ENCODE peak calls at places on chromosomes 7 and 10, in ten cellular contexts. H is right cardiac atrium; F is effector memory CD4-positive, alpha-beta T cell; J is PC-3; Q is heart left ventricle; M is CD4-positive, alpha-beta memory T cell; T is Peyer's patch; C is lower lobe of right lung; V is breast epithelium; A is pancreas. S is an unnamed sample.

GRCh38 chr10:46555713-46556514 is 544 bp downstream of the GPRIN2 start:
- DNase-seq in J (no peak), M (no peak), A (peak; percentile 67), T (peak; percentile 84), H (peak; percentile 64), Q (peak; percentile 22), V (peak; percentile 57), F (no peak), C (peak; percentile 73), S (peak; percentile 66)

GRCh38 chr10:13003004-13003403 is 1.5 kb upstream of the CCDC3 start:
- DNase-seq in M (no peak), V (no peak), J (peak; percentile 46), H (no peak), Q (no peak), T (no peak), C (no peak), A (no peak), F (no peak), S (no peak)

GRCh38 chr10:71708301-71708703 is 11.3 kb downstream of the C10orf105 start:
- DNase-seq in J (peak; percentile 44), M (peak; percentile 51), H (peak; percentile 88), C (peak; percentile 77), A (peak; percentile 49), V (no peak), F (peak; percentile 42), Q (peak; percentile 62), T (peak; percentile 78), S (no peak)

GRCh38 chr7:22477876-22478450 is 22.0 kb downstream of the STEAP1B start:
- DNase-seq in F (no peak), M (no peak), J (no peak), A (no peak), H (no peak), C (no peak), T (no peak), V (no peak), Q (no peak), S (no peak)

GRCh38 chr10:110305767-110306451 is 1.2 kb upstream of the SMNDC1 start:
- DNase-seq in Q (peak; percentile 32), A (no peak), T (no peak), V (no peak), F (peak; percentile 41), J (peak; percentile 83), H (peak; percentile 52), C (no peak), M (peak; percentile 80), S (no peak)

GRCh38 chr10:3783721-3784432 is 1.1 kb downstream of the KLF6 start:
- DNase-seq in V (peak; percentile 80), F (no peak), A (peak; percentile 73), T (peak; percentile 68), C (no peak), J (peak; percentile 70), Q (peak; percentile 77), M (peak; percentile 77), H (peak; percentile 85), S (peak; percentile 89)

GRCh38 chr10:122500194-122500593 is 38.8 kb downstream of the HTRA1 start:
- DNase-seq in Q (no peak), A (no peak), J (no peak), C (no peak), T (no peak), H (no peak), M (no peak), V (no peak), F (no peak), S (no peak)

GRCh38 chr10:129774082-129774735 is 189.9 kb downstream of the EBF3 start:
- DNase-seq in T (peak; percentile 33), V (no peak), Q (peak; percentile 16), J (no peak), F (no peak), C (peak; percentile 31), A (no peak), M (no peak), H (no peak), S (peak; percentile 54)

GRCh38 chr10:7233259-7233991 is 177.4 kb downstream of the SFMBT2 start:
- DNase-seq in A (no peak), V (peak; percentile 82), M (no peak), F (no peak), C (no peak), Q (no peak), T (no peak), H (no peak), J (peak; percentile 47), S (no peak)

GRCh38 chr7:22064816-22065215 is 119.1 kb upstream of the CDCA7L start:
- DNase-seq in Q (no peak), J (no peak), V (no peak), T (no peak), F (no peak), M (no peak), A (no peak), C (no peak), H (no peak), S (no peak)

GRCh38 chr10:49611166-49611814 is 1.2 kb downstream of the SLC18A3 start:
- DNase-seq in H (no peak), Q (no peak), A (no peak), F (no peak), T (peak; percentile 36), V (peak; percentile 38), C (no peak), M (no peak), J (no peak), S (peak; percentile 52)

GRCh38 chr7:41481353-41481752 is 221.5 kb downstream of the INHBA start:
- DNase-seq in C (no peak), M (no peak), A (no peak), T (no peak), J (no peak), F (no peak), Q (no peak), H (no peak), V (no peak), S (no peak)

DNA sequence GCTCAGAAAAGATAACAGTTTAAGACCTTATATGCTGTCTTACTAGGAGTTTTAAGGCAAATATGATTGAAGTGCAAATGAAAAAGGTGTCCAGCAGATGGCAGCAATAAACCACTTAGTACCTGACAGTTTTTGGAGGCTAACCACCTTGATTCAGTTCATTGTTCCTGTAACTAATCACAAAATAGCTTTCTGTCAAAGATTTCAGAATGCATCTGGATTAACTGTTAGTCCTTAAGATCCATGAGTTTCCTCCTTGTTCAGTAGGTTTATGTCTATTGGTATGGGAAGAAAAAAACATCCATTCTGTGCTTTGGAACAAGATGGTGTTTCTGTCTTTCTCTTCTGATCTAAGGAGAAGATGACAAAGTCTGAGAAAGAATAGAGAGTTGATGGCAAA is 46.6 kb downstream of the CCSER2 start:
- DNase-seq in H (no peak), A (no peak), C (no peak), V (no peak), M (peak; percentile 51), F (no peak), J (peak; percentile 75), Q (no peak), T (no peak), S (no peak)
- H3K27ac ChIP-seq in H (no peak overlapping the region), A (no peak overlapping the region), C (no peak overlapping the region), V (no peak overlapping the region), M (no peak overlapping the region), F (no peak overlapping the region), J (no peak overlapping the region), Q (no peak overlapping the region), T (no peak overlapping the region), S (no peak overlapping the region)

GRCh38 chr7:134828361-134828760 is 48.9 kb downstream of the CALD1 start:
- DNase-seq in C (no peak), M (no peak), Q (no peak), V (no peak), F (no peak), H (no peak), T (no peak), A (no peak), J (no peak), S (no peak)
- H3K27ac ChIP-seq in C (no peak overlapping the region), M (no peak overlapping the region), Q (peak overlapping the region; percentile 75), V (peak overlapping the region; percentile 56), F (no peak overlapping the region), H (no peak overlapping the region), T (peak overlapping the region; percentile 45), A (no peak overlapping the region), J (no peak overlapping the region), S (peak overlapping the region; percentile 81)

GRCh38 chr7:970744-971143 is 4.6 kb downstream of the COX19 start:
- DNase-seq in T (no peak), H (no peak), A (no peak), Q (no peak), C (no peak), F (no peak), V (no peak), J (no peak), M (no peak), S (no peak)
- H3K27ac ChIP-seq in T (no peak overlapping the region), H (no peak overlapping the region), A (no peak overlapping the region), Q (no peak overlapping the region), C (no peak overlapping the region), F (no peak overlapping the region), V (no peak overlapping the region), J (no peak overlapping the region), M (no peak overlapping the region), S (no peak overlapping the region)

GRCh38 chr7:2540133-2540532 is 15.2 kb downstream of the BRAT1 start:
- DNase-seq in A (no peak), C (no peak), M (no peak), J (no peak), Q (no peak), T (no peak), V (no peak), H (no peak), F (no peak), S (no peak)

GRCh38 chr7:2540641-2541051 is 14.7 kb downstream of the BRAT1 start:
- DNase-seq in V (no peak), Q (no peak), T (no peak), F (no peak), C (peak; percentile 44), M (no peak), J (no peak), H (peak; percentile 53), A (no peak), S (peak; percentile 57)

GRCh38 chr7:2541291-2542010 is 13.9 kb downstream of the BRAT1 start:
- DNase-seq in T (no peak), A (no peak), M (no peak), H (peak; percentile 57), F (no peak), V (no peak), J (no peak), Q (peak; percentile 18), C (peak; percentile 41), S (peak; percentile 60)

GRCh38 chr7:2539031-2540028 is 16.0 kb downstream of the BRAT1 start:
- DNase-seq in M (no peak), T (peak; percentile 41), H (peak; percentile 48), V (no peak), J (no peak), Q (peak; percentile 18), A (no peak), C (no peak), F (no peak), S (peak; percentile 55)

DNA sequence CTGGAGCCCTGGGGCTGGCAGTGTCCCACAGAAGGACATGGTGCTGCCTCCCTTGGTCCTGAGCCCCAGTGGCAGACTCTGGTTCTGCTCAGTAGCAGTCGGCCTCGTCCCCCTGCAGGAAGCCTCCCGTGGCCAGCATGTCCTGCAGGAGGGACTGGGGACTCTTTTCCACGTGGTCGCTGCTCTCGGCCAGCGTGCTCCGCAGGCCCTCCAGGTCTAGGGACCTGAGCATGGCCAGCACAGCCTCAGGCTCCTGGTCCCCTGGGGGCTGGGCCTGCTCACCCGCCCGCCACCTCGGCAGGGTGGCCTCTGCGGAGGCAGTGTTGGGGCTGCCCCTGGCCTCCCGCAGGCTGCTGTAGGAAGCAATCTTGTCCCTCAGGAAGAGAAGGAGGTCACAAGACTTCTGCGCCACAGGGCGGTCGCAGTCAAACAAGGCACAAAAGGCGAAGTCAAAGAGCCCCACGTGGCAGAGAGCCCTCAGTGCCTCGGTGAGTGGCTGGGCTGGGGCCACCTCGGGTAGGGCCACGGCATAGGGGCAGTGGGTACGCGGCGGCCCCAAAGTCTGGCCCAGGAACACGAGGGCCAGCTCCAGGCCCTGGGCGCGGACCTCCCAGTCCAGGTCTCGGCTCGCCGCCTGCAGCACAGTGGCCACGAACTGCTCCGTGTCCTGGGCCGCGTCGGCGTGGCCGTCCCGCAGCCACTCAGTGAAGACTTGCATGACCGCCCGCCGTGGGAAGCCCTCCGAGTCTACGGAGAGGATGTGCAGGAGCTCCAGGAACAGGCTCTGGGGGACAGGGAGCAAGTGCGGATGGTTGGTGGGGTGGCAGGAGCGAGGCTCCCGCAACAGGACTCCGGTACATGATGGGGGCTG is 17.1 kb downstream of the BRAT1 start:
- DNase-seq in F (no peak), J (no peak), M (no peak), C (peak; percentile 41), A (peak; percentile 49), H (peak; percentile 50), V (no peak), Q (peak; percentile 20), T (peak; percentile 46), S (peak; percentile 65)
- H3K27ac ChIP-seq in F (no peak overlapping the region), J (no peak overlapping the region), M (no peak overlapping the region), C (no peak overlapping the region), A (no peak overlapping the region), H (no peak overlapping the region), V (no peak overlapping the region), Q (no peak overlapping the region), T (no peak overlapping the region), S (no peak overlapping the region)

S was measured in sigmoid colon.